ENCODE peak calls at places on chromosomes 6 and 20, in five cellular contexts. Z is heart left ventricle, N is A549, J is breast epithelium, Q is transverse colon. I is an unnamed sample.

GRCh38 chr20:36101201-36101600 is 53.3 kb upstream of the EPB41L1 start:
- DNase-seq in N (no peak), Z (no peak), J (no peak), Q (peak; percentile 68), I (no peak)

GRCh38 chr6:139364302-139364981 is 10.0 kb downstream of the CITED2 start:
- DNase-seq in N (peak; percentile 23), Q (no peak), Z (no peak), J (no peak), I (no peak)

GRCh38 chr6:33197431-33198048 is 2.9 kb downstream of the RXRB start:
- DNase-seq in Q (peak; percentile 37), J (no peak), Z (peak; percentile 60), N (peak; percentile 67), I (no peak)

GRCh38 chr6:144644776-144645175 is 359.6 kb downstream of the UTRN start:
- DNase-seq in N (no peak), Q (no peak), Z (no peak), J (no peak), I (no peak)

GRCh38 chr6:14130431-14131075 is 13.0 kb downstream of the CD83 start:
- DNase-seq in J (no peak), N (no peak), Q (no peak), Z (no peak), I (no peak)

GRCh38 chr6:85449818-85450577 is at the start of gene NT5E:
- DNase-seq in Q (peak; percentile 70), J (no peak), N (peak; percentile 55), Z (peak; percentile 71), I (no peak)

GRCh38 chr6:142925575-142926110 is 19.3 kb downstream of the HIVEP2 start:
- DNase-seq in J (no peak), Q (no peak), Z (no peak), N (no peak), I (no peak)

GRCh38 chr6:109081516-109081915 is 13.1 kb downstream of the SESN1 start:
- DNase-seq in Z (no peak), J (no peak), N (no peak), Q (no peak), I (no peak)

GRCh38 chr6:3913077-3913957 is 64.1 kb downstream of the FAM50B start:
- DNase-seq in N (peak; percentile 79), J (peak; percentile 85), Q (peak; percentile 30), Z (peak; percentile 76), I (no peak)

GRCh38 chr6:27591660-27592059 is 118.8 kb upstream of the ZNF184 start:
- DNase-seq in Z (no peak), J (no peak), N (no peak), Q (no peak), I (no peak)

GRCh38 chr6:23349521-23350147 is 776.4 kb upstream of the NRSN1 start:
- DNase-seq in J (no peak), Q (no peak), N (peak; percentile 35), Z (no peak), I (no peak)

GRCh38 chr6:153003294-153003645 is 761 bp upstream of the MTRF1L start:
- DNase-seq in N (no peak), Z (no peak), Q (no peak), J (no peak), I (no peak)

GRCh38 chr6:2971420-2972218 is at the start of gene SERPINB6:
- DNase-seq in N (peak; percentile 27), Q (peak; percentile 88), J (peak; percentile 77), Z (peak; percentile 92), I (no peak)

GRCh38 chr6:34865107-34865506 is 22.7 kb downstream of the TAF11 start:
- DNase-seq in Z (no peak), J (no peak), Q (no peak), N (no peak), I (no peak)

GRCh38 chr20:49479785-49480184 is 2.7 kb downstream of the KCNB1 start:
- DNase-seq in Q (no peak), J (no peak), Z (no peak), N (no peak), I (no peak)

GRCh38 chr6:27867941-27868705 is 44.1 kb downstream of the OR2B2 start:
- DNase-seq in J (no peak), Z (no peak), N (no peak), Q (no peak), I (no peak)

GRCh38 chr6:96898241-96898851 is 655 bp upstream of the NDUFAF4 start:
- DNase-seq in Q (no peak), J (no peak), N (no peak), Z (no peak), I (no peak)

GRCh38 chr6:34514593-34515472 is 41.3 kb downstream of the SPDEF start:
- DNase-seq in Z (no peak), J (no peak), N (no peak), Q (no peak), I (no peak)

GRCh38 chr6:136696783-136697364 is 95.4 kb downstream of the MAP3K5 start:
- DNase-seq in J (no peak), Q (no peak), Z (no peak), N (no peak), I (no peak)

GRCh38 chr6:73353636-73354388 is at the start of gene DPPA5:
- DNase-seq in J (no peak), N (no peak), Z (no peak), Q (no peak), I (no peak)

GRCh38 chr20:5153612-5154542 is 27.1 kb downstream of the CDS2 start:
- DNase-seq in Q (no peak), J (no peak), Z (no peak), N (no peak), I (no peak)

GRCh38 chr20:20211988-20212518 is 155.9 kb upstream of the INSM1 start:
- DNase-seq in Q (no peak), J (no peak), N (no peak), Z (no peak), I (no peak)

GRCh38 chr6:28081486-28081751 is 1.1 kb downstream of the ZNF165 start:
- DNase-seq in Z (no peak), N (no peak), Q (peak; percentile 20), J (no peak), I (no peak)

GRCh38 chr6:158213925-158214674 is 46.0 kb downstream of the GTF2H5 start:
- DNase-seq in Z (peak; percentile 64), N (peak; percentile 35), J (no peak), Q (peak; percentile 70), I (no peak)

GRCh38 chr6:109740787-109741186 is 49.7 kb downstream of the FIG4 start:
- DNase-seq in N (no peak), Q (no peak), J (no peak), Z (no peak), I (no peak)

GRCh38 chr20:40422665-40423064 is 266.4 kb downstream of the MAFB start:
- DNase-seq in J (no peak), Z (no peak), Q (no peak), N (no peak), I (no peak)

GRCh38 chr6:50091641-50092040 is 41.9 kb upstream of the DEFB112 start:
- DNase-seq in N (no peak), Z (no peak), Q (no peak), J (no peak), I (no peak)

GRCh38 chr6:151690303-151690702 is 117.2 kb upstream of the ESR1 start:
- DNase-seq in Q (no peak), J (no peak), Z (no peak), N (no peak), I (no peak)

GRCh38 chr20:63412889-63413288 is 51.7 kb upstream of the CHRNA4 start:
- DNase-seq in J (no peak), N (no peak), Z (no peak), Q (no peak), I (no peak)

GRCh38 chr20:1306316-1307135 is 22.4 kb downstream of the SDCBP2 start:
- DNase-seq in Z (no peak), Q (no peak), N (no peak), J (no peak), I (no peak)

GRCh38 chr6:40112350-40112749 is 178.1 kb upstream of the MOCS1 start:
- DNase-seq in J (no peak), Q (no peak), N (no peak), Z (no peak), I (no peak)

GRCh38 chr6:1029196-1029595 is 282.7 kb upstream of the FOXQ1 start:
- DNase-seq in Q (no peak), J (no peak), N (no peak), Z (no peak), I (no peak)

DNA sequence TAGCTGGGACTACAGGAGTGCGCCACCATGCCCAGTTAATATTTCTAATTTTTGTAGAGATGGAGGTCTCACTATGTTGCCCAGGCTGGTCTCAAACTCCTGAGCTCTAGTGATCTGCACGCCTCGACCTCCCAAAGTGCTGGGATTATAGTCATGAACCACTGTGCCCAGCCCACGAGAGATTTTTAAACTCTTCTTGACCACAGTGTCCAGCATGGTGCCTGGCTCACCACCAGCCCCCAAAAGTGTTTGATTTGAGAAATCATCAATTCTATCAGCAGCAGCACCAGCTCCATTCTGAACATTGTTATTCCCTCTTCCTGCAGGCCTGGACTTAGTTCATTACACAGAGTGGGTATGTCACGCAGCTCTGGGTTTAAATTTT is 2.4 kb upstream of the TGM2 start:
- DNase-seq in J (no peak), Z (no peak), Q (no peak), N (no peak), I (no peak)
- TF ChIP-seq POLR2A in J (no peak), Z (no peak), Q (no peak), N (no peak), I (no peak)

DNA sequence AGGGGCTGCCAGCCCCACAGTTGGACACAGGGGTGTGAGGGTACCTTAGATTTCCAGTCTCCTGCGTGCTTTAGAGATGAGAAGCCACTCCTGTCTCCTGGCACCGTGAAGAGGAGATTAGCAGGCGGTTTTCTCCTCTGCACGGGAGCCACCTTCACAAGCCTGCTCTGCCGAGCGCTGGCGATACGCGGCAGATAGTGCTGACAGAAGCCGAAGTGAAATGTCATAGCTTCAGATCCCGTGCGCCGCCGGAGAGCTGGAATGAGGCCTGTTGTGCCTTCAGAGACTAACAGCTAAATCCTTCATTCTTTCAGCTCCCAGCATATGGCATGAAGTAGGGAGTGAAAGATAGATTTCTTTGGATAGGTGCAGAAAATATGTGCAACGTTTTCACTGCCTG is 371.0 kb downstream of the TAF4 start:
- DNase-seq in Z (peak; percentile 39), J (no peak), N (no peak), Q (no peak), I (no peak)
- H3K27ac ChIP-seq in Z (no peak overlapping the region), J (no peak overlapping the region), N (no peak overlapping the region), Q (no peak overlapping the region), I (no peak overlapping the region)

DNA sequence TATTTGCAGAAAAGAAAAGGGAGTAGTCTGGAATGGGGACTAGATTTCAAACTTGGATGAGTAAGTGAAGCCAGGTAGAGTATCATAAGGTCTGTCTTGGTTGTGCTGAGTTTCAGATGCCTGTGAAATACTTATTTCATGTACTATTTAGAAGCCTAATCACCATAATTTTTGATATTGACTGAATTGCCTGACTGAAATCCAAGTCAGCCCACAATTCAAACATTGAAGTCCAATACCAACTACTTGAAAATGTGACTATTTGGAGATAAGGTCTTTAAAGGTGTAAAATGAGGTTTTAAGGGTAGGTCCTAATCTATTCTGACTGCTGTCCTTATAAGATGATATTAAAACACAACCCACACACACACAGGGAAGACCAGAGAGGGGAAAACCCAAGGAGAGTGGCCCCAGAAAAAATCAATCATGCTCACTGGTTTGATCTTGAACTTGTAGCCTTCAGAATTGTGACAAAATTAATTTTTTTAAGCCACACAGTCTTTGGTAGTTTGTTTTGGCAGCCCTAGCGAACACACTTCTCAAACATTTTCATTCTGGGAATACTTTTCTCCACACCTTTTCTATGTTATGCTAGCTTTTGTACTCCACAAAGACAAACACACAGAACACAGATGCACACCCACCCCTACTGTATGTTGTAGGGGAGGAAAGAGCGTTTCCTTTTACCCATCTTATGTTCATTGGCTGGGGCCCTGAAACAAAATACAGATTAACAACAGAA is 126.3 kb downstream of the HFE start:
- DNase-seq in Z (no peak), N (no peak), Q (no peak), J (no peak), I (no peak)
- TF ChIP-seq POLR2A in Z (no peak), N (no peak), Q (no peak), J (no peak), I (no peak)

GRCh38 chr6:166950443-166950821 is 5.9 kb downstream of the RNASET2 start:
- DNase-seq in J (no peak), Z (no peak), N (no peak), Q (peak; percentile 38), I (no peak)
- H3K27ac ChIP-seq in J (peak overlapping the region; percentile 68), Z (peak overlapping the region; percentile 67), N (no peak overlapping the region), Q (peak overlapping the region; percentile 74), I (peak overlapping the region; percentile 41)

I was measured in esophagus squamous epithelium.